ENCODE peak calls at places on chromosome 4, in five cellular contexts. B is SK-N-SH, M is GM23248, K is breast epithelium, E is HepG2. W is an unnamed sample. For H3K9me3, the result is how much of the 10 kb centered on the place peaks cover.

GRCh38 chr4:91116861-91117260 is 989.7 kb downstream of the CCSER1 start:
- DNase-seq in B (peak), M (peak), K (no peak), E (no peak), W (no peak)

GRCh38 chr4:52051213-52051614 is at the start of gene SPATA18:
- DNase-seq in B (peak), M (peak), K (peak), E (no peak), W (no peak)

GRCh38 chr4:112119358-112119783 is 25.9 kb upstream of the FAM241A start:
- DNase-seq in B (no peak), M (no peak), K (no peak), E (no peak), W (no peak)

GRCh38 chr4:36568575-36568974 is 287.2 kb downstream of the DTHD1 start:
- DNase-seq in B (no peak), M (no peak), K (no peak), E (no peak), W (no peak)

GRCh38 chr4:33357121-33357520 is 2637.0 kb downstream of the PCDH7 start:
- DNase-seq in B (no peak), M (no peak), K (no peak), E (no peak), W (no peak)

GRCh38 chr4:26161030-26161824 is 159.6 kb upstream of the RBPJ start:
- DNase-seq in B (peak), M (no peak), K (no peak), E (peak), W (no peak)

GRCh38 chr4:29046716-29047115 is 1673.5 kb upstream of the PCDH7 start:
- DNase-seq in B (no peak), M (peak), K (no peak), E (no peak), W (no peak)

GRCh38 chr4:38313175-38313574 is 350.8 kb upstream of the KLF3 start:
- DNase-seq in B (no peak), M (no peak), K (no peak), E (no peak), W (no peak)

GRCh38 chr4:48141048-48141447 is 7.0 kb upstream of the TXK start:
- DNase-seq in B (peak), M (peak), K (no peak), E (peak), W (no peak)

GRCh38 chr4:31104596-31104995 is 384.4 kb downstream of the PCDH7 start:
- DNase-seq in B (no peak), M (no peak), K (no peak), E (no peak), W (no peak)

GRCh38 chr4:114599231-114600065 is 841 bp downstream of the UGT8 start:
- DNase-seq in B (peak), M (peak), K (no peak), E (no peak), W (peak)

GRCh38 chr4:15847746-15848145 is 69.6 kb downstream of the CD38 start:
- DNase-seq in B (no peak), M (no peak), K (no peak), E (no peak), W (no peak)

GRCh38 chr4:7422098-7422897 is 12.4 kb downstream of the PSAPL1 start:
- DNase-seq in B (peak), M (no peak), K (peak), E (no peak), W (no peak)

GRCh38 chr4:168900080-168900479 is 110.0 kb downstream of the CBR4 start:
- DNase-seq in B (no peak), M (peak), K (no peak), E (no peak), W (no peak)

GRCh38 chr4:81781824-81782223 is 310.1 kb upstream of the RASGEF1B start:
- DNase-seq in B (no peak), M (no peak), K (no peak), E (no peak), W (no peak)

DNA sequence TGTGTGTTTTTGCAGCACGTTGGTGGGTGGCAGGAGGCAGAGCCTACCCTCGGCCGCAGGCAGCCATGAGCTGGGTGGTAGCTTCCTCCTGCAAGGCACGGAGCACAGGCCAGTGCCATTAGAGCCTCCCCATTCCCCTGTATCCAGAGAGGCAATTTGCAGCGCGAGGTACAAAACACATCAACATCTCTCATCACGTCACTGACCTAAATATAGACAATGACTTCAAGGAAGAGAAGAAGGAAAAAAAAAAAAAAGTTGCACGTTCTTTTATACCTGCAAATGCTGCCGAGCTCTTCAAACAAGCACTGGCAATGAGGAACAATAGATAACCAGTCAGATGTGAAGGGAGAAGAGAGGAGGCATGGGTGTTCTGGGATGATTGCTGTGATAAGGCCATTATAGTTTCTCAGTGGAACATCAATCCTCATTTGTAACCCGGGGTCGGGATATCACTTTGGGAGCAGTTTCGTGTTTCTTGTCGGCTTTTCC is 159.9 kb downstream of the MGST2 start:
- DNase-seq in B (peak), M (no peak), K (no peak), E (no peak), W (no peak)
- H3K4me3 ChIP-seq in B (no peak), M (no peak), K (no peak), E (no peak), W (no peak)

DNA sequence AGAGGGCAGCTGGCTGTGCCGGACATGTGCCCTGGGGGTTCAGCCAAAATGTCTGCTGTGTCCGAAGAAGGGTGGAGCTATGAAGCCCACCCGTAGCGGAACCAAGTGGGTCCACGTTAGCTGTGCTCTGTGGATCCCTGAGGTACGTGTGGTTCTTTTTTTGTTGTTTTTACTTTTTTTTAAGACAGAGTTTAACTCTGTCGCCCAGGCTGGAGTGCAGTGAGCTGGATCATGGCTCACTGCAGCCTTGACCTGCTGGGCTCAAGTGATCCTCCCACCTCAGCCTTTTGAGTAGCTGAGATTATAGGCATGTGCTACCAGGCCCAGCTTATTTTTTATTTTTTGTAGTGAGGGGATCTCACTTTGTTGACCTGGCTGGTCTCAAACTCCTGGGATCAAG is 46.2 kb downstream of the JADE1 start:
- DNase-seq in B (no peak), M (no peak), K (no peak), E (no peak), W (no peak)
- H3K27ac ChIP-seq in B (no peak), M (no peak), K (no peak), E (no peak), W (no peak)

DNA sequence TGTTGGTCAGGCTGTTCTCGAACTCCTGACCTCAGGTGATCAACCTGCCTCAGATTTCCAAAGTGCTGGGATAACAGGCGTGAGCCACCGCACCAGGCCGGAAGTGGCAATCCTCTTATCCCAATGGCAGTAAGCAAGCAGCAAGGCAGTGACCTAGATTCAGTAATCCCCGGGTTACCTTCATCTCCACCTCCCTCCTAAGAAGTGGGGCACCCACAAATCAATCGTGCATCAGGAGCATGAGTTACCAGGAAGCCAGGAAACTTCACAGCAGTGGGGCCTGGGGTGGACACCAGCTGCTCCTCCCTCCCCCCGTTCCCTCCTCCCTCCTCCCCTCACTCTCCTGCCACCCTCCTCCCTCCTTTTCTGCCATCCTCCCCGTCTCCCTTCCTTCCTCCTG is 2.0 kb downstream of the PDE6B start:
- DNase-seq in B (no peak), M (no peak), K (peak), E (no peak), W (no peak)
- H3K9me3 ChIP-seq in B (under half), M (under half), K (under half), E (under half), W (under half)

GRCh38 chr4:151361966-151362365 is 36.6 kb upstream of the SH3D19 start:
- DNase-seq in B (no peak), M (no peak), K (no peak), E (no peak), W (no peak)
- H3K4me3 ChIP-seq in B (no peak), M (no peak), K (no peak), E (no peak), W (no peak)